ENCODE peak calls at places on chromosomes 12 and 14, in five cellular contexts. K is cardiac muscle cell, A is B cell, X is astrocyte of the cerebellum, G is NCI-H1417 treated with DMSO at 0.1 percent for 48 hours. S is an unnamed sample.

GRCh38 chr12:3592856-3593625 is 102.0 kb downstream of the PRMT8 start:
- DNase-seq in K (no peak), A (no peak), X (no peak), G (no peak), S (no peak)

GRCh38 chr12:131947482-131948027 is 2.2 kb upstream of the EP400 start:
- DNase-seq in X (no peak), G (no peak), A (no peak), K (no peak), S (no peak)

GRCh38 chr14:68167717-68168087 is 348.1 kb downstream of the RAD51B start:
- DNase-seq in G (no peak), X (no peak), K (no peak), A (no peak), S (no peak)

GRCh38 chr14:68715032-68715924 is 77.6 kb downstream of the ZFP36L1 start:
- DNase-seq in X (no peak), G (no peak), K (no peak), A (no peak), S (peak)

GRCh38 chr14:38904959-38905358 is 198.1 kb downstream of the SEC23A start:
- DNase-seq in X (no peak), K (no peak), G (no peak), A (no peak), S (no peak)

GRCh38 chr12:132281021-132281420 is 48.4 kb downstream of the GALNT9 start:
- DNase-seq in G (no peak), K (no peak), A (no peak), X (no peak), S (no peak)

GRCh38 chr14:76040704-76041103 is 55.1 kb downstream of the IFT43 start:
- DNase-seq in A (no peak), K (no peak), X (no peak), G (no peak), S (no peak)

GRCh38 chr14:74578479-74578878 is 33.6 kb downstream of the LTBP2 start:
- DNase-seq in K (no peak), A (no peak), G (no peak), X (no peak), S (no peak)

GRCh38 chr12:49518914-49519573 is 19.8 kb upstream of the KCNH3 start:
- DNase-seq in K (no peak), X (peak), G (no peak), A (no peak), S (peak)